ENCODE peak calls at places on chromosomes 3 and 15, in six cellular contexts. One of them, this sample, is unnamed.

GRCh38 chr3:172658344-172659245 is 52.3 kb downstream of the NCEH1 start:
- DNase-seq in GM12892: no peak
- DNase-seq in HepG2: peak; percentile 94
- DNase-seq in GM12878: no peak
- DNase-seq in K562: no peak
- DNase-seq in H1: no peak
- DNase-seq in this sample: no peak

GRCh38 chr3:158279584-158279983 is 169.7 kb downstream of the RSRC1 start:
- DNase-seq in GM12892: no peak
- DNase-seq in HepG2: no peak
- DNase-seq in GM12878: no peak
- DNase-seq in K562: no peak
- DNase-seq in H1: no peak
- DNase-seq in this sample: no peak

GRCh38 chr3:46660543-46661523 is 32.6 kb downstream of the ALS2CL start:
- DNase-seq in GM12892: no peak
- DNase-seq in HepG2: no peak
- DNase-seq in GM12878: no peak
- DNase-seq in K562: no peak
- DNase-seq in H1: peak; percentile 47
- DNase-seq in this sample: peak; percentile 5

GRCh38 chr15:52350423-52350822 is 54.8 kb upstream of the MYO5C start:
- DNase-seq in GM12892: no peak
- DNase-seq in HepG2: peak; percentile 21
- DNase-seq in GM12878: no peak
- DNase-seq in K562: no peak
- DNase-seq in H1: no peak
- DNase-seq in this sample: no peak

GRCh38 chr3:159158213-159158612 is 356.4 kb downstream of the MFSD1 start:
- DNase-seq in GM12892: no peak
- DNase-seq in HepG2: no peak
- DNase-seq in GM12878: no peak
- DNase-seq in K562: no peak
- DNase-seq in H1: no peak
- DNase-seq in this sample: no peak

GRCh38 chr3:158718490-158719170 is 13.6 kb downstream of the RARRES1 start:
- DNase-seq in GM12892: no peak
- DNase-seq in HepG2: no peak
- DNase-seq in GM12878: no peak
- DNase-seq in K562: no peak
- DNase-seq in H1: no peak
- DNase-seq in this sample: no peak

GRCh38 chr15:56568466-56569167 is 103.7 kb upstream of the MNS1 start:
- DNase-seq in GM12892: no peak
- DNase-seq in HepG2: no peak
- DNase-seq in GM12878: no peak
- DNase-seq in K562: no peak
- DNase-seq in H1: no peak
- DNase-seq in this sample: no peak

GRCh38 chr3:18201315-18201714 is 223.8 kb downstream of the SATB1 start:
- DNase-seq in GM12892: no peak
- DNase-seq in HepG2: no peak
- DNase-seq in GM12878: no peak
- DNase-seq in K562: no peak
- DNase-seq in H1: no peak
- DNase-seq in this sample: no peak

GRCh38 chr15:33649217-33649933 is 318.9 kb upstream of the CHRM5 start:
- DNase-seq in GM12892: no peak
- DNase-seq in HepG2: no peak
- DNase-seq in GM12878: no peak
- DNase-seq in K562: no peak
- DNase-seq in H1: no peak
- DNase-seq in this sample: no peak

GRCh38 chr15:95812491-95812890 is 518.0 kb upstream of the NR2F2 start:
- DNase-seq in GM12892: no peak
- DNase-seq in HepG2: no peak
- DNase-seq in GM12878: no peak
- DNase-seq in K562: no peak
- DNase-seq in H1: no peak
- DNase-seq in this sample: no peak

GRCh38 chr15:69044899-69045298 is 30.4 kb downstream of the NOX5 start:
- DNase-seq in GM12892: no peak
- DNase-seq in HepG2: no peak
- DNase-seq in GM12878: no peak
- DNase-seq in K562: no peak
- DNase-seq in H1: peak; percentile 38
- DNase-seq in this sample: no peak

GRCh38 chr3:194031867-194032635 is 103.9 kb upstream of the HES1 start:
- DNase-seq in GM12892: no peak
- DNase-seq in HepG2: no peak
- DNase-seq in GM12878: no peak
- DNase-seq in K562: no peak
- DNase-seq in H1: no peak
- DNase-seq in this sample: no peak

GRCh38 chr3:69033470-69033869 is 18.7 kb downstream of the TMF1 start:
- DNase-seq in GM12892: no peak
- DNase-seq in HepG2: no peak
- DNase-seq in GM12878: no peak
- DNase-seq in K562: no peak
- DNase-seq in H1: no peak
- DNase-seq in this sample: no peak

GRCh38 chr15:45021331-45021730 is 1.7 kb upstream of the SORD start:
- DNase-seq in GM12892: no peak
- DNase-seq in HepG2: no peak
- DNase-seq in GM12878: no peak
- DNase-seq in K562: no peak
- DNase-seq in H1: no peak
- DNase-seq in this sample: no peak

GRCh38 chr15:45026646-45027045 is 3.7 kb downstream of the SORD start:
- DNase-seq in GM12892: no peak
- DNase-seq in HepG2: no peak
- DNase-seq in GM12878: no peak
- DNase-seq in K562: peak; percentile 25
- DNase-seq in H1: no peak
- DNase-seq in this sample: no peak

GRCh38 chr15:45023659-45024320 is 795 bp downstream of the SORD start:
- DNase-seq in GM12892: no peak
- DNase-seq in HepG2: no peak
- DNase-seq in GM12878: no peak
- DNase-seq in K562: peak; percentile 32
- DNase-seq in H1: no peak
- DNase-seq in this sample: no peak

GRCh38 chr15:45027220-45027619 is 4.2 kb downstream of the SORD start:
- DNase-seq in GM12892: no peak
- DNase-seq in HepG2: no peak
- DNase-seq in GM12878: no peak
- DNase-seq in K562: peak; percentile 41
- DNase-seq in H1: no peak
- DNase-seq in this sample: no peak

GRCh38 chr15:45022871-45023658 is at the start of gene SORD:
- DNase-seq in GM12892: peak; percentile 96
- DNase-seq in HepG2: peak; percentile 86
- DNase-seq in GM12878: no peak
- DNase-seq in K562: peak; percentile 97
- DNase-seq in H1: peak; percentile 99
- DNase-seq in this sample: peak; percentile 95
- TF ChIP-seq POLR2A in GM12892: peak; percentile 58
- TF ChIP-seq POLR2A in HepG2: peak; percentile 87
- TF ChIP-seq POLR2A in GM12878: peak; percentile 78
- TF ChIP-seq POLR2A in K562: peak; percentile 75
- TF ChIP-seq POLR2A in H1: peak; percentile 84
- TF ChIP-seq POLR2A in this sample: no peak

GRCh38 chr3:42709621-42710020 is 7.0 kb upstream of the HHATL start:
- DNase-seq in GM12892: peak; percentile 5
- DNase-seq in HepG2: no peak
- DNase-seq in GM12878: no peak
- DNase-seq in K562: no peak
- DNase-seq in H1: no peak
- DNase-seq in this sample: no peak
- TF ChIP-seq TAF1 in GM12892: no peak
- TF ChIP-seq TAF1 in HepG2: no peak
- TF ChIP-seq TAF1 in GM12878: no peak
- TF ChIP-seq TAF1 in K562: no peak
- TF ChIP-seq TAF1 in H1: no peak
- TF ChIP-seq TAF1 in this sample: no peak

GRCh38 chr3:71064976-71065763 is 518.4 kb downstream of the FOXP1 start:
- DNase-seq in GM12892: no peak
- DNase-seq in HepG2: peak; percentile 45
- DNase-seq in GM12878: no peak
- DNase-seq in K562: peak; percentile 71
- DNase-seq in H1: peak; percentile 82
- DNase-seq in this sample: no peak
- TF ChIP-seq POLR2A in GM12892: no peak
- TF ChIP-seq POLR2A in HepG2: no peak
- TF ChIP-seq POLR2A in GM12878: no peak
- TF ChIP-seq POLR2A in K562: no peak
- TF ChIP-seq POLR2A in H1: no peak
- TF ChIP-seq POLR2A in this sample: no peak

GRCh38 chr3:10233988-10234387 is 14.3 kb upstream of the TATDN2 start:
- DNase-seq in GM12892: no peak
- DNase-seq in HepG2: no peak
- DNase-seq in GM12878: no peak
- DNase-seq in K562: no peak
- DNase-seq in H1: no peak
- DNase-seq in this sample: no peak

GRCh38 chr3:10235551-10235950 is 12.7 kb upstream of the TATDN2 start:
- DNase-seq in GM12892: no peak
- DNase-seq in HepG2: no peak
- DNase-seq in GM12878: no peak
- DNase-seq in K562: no peak
- DNase-seq in H1: no peak
- DNase-seq in this sample: no peak

GRCh38 chr3:10238330-10238995 is 9.8 kb upstream of the TATDN2 start:
- DNase-seq in GM12892: no peak
- DNase-seq in HepG2: no peak
- DNase-seq in GM12878: no peak
- DNase-seq in K562: peak; percentile 51
- DNase-seq in H1: no peak
- DNase-seq in this sample: no peak

GRCh38 chr3:10232138-10232537 is 16.1 kb upstream of the TATDN2 start:
- DNase-seq in GM12892: no peak
- DNase-seq in HepG2: no peak
- DNase-seq in GM12878: no peak
- DNase-seq in K562: no peak
- DNase-seq in H1: no peak
- DNase-seq in this sample: no peak

GRCh38 chr3:10234526-10235230 is 13.6 kb upstream of the TATDN2 start:
- DNase-seq in GM12892: no peak
- DNase-seq in HepG2: no peak
- DNase-seq in GM12878: no peak
- DNase-seq in K562: peak; percentile 94
- DNase-seq in H1: no peak
- DNase-seq in this sample: no peak
- TF ChIP-seq TAF1 in GM12892: no peak
- TF ChIP-seq TAF1 in HepG2: no peak
- TF ChIP-seq TAF1 in GM12878: no peak
- TF ChIP-seq TAF1 in K562: no peak
- TF ChIP-seq TAF1 in H1: no peak
- TF ChIP-seq TAF1 in this sample: no peak

GRCh38 chr15:64891546-64891945 is 20.2 kb upstream of the ANKDD1A start:
- DNase-seq in GM12892: no peak
- DNase-seq in HepG2: no peak
- DNase-seq in GM12878: peak; percentile 23
- DNase-seq in K562: no peak
- DNase-seq in H1: no peak
- DNase-seq in this sample: no peak

GRCh38 chr15:64894395-64895056 is 17.2 kb upstream of the ANKDD1A start:
- DNase-seq in GM12892: peak; percentile 69
- DNase-seq in HepG2: no peak
- DNase-seq in GM12878: peak; percentile 76
- DNase-seq in K562: no peak
- DNase-seq in H1: peak; percentile 69
- DNase-seq in this sample: peak; percentile 59

GRCh38 chr15:64895285-64896065 is 16.2 kb upstream of the ANKDD1A start:
- DNase-seq in GM12892: no peak
- DNase-seq in HepG2: no peak
- DNase-seq in GM12878: peak; percentile 77
- DNase-seq in K562: no peak
- DNase-seq in H1: no peak
- DNase-seq in this sample: peak; percentile 49

GRCh38 chr15:64892850-64893403 is 18.8 kb upstream of the ANKDD1A start:
- DNase-seq in GM12892: no peak
- DNase-seq in HepG2: no peak
- DNase-seq in GM12878: peak; percentile 45
- DNase-seq in K562: no peak
- DNase-seq in H1: no peak
- DNase-seq in this sample: no peak

DNA sequence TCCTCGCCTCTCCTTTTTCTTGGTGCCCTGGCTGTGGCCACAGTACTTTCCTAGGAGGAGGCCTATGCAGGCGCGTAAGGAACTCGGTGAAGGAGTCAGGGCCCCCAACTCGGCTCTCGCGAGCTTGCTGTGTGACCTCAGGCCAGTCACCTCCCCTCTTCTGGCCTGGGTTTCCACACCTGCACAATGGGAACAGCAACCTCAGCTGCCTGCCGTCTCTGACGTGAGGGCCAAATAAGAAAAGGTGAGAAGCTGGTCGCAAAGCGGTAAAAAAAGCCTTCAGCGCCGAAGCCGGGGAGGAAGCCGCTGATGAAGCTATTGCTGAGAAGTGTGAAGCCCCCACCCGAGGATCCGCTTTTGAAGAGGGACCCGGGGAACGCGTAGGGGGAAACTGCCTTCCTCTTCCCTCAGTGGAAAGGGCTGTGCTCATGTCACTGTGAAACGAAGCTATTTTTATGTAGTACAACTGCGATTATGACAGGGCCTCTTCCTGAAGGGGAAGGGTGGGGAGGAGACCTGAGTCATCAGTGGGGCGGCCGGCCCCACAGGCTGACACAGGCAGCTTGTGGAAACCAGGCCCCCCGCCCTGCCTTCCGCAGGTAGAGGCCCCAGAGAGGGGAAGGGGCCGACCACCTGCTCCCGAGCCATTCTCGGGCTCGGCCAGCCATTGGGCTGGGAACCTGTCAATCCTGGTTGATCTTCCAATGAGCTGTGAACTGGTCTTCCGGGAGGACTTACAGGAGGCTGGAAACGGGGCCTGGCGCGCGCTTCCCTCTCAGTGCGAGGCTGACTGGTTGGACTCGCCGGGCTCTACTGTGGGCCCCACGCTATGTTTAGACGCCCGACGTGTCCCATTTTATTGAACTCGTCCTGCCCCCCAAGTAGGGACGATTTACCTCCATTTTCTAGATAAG is 18.0 kb upstream of the ANKDD1A start:
- DNase-seq in GM12892: peak; percentile 84
- DNase-seq in HepG2: peak; percentile 79
- DNase-seq in GM12878: peak; percentile 99
- DNase-seq in K562: peak; percentile 89
- DNase-seq in H1: peak; percentile 96
- DNase-seq in this sample: peak; percentile 78
- TF ChIP-seq POLR2A in GM12892: peak; percentile 83
- TF ChIP-seq POLR2A in HepG2: no peak
- TF ChIP-seq POLR2A in GM12878: peak; percentile 86
- TF ChIP-seq POLR2A in K562: peak; percentile 55
- TF ChIP-seq POLR2A in H1: no peak
- TF ChIP-seq POLR2A in this sample: peak; percentile 74

GRCh38 chr3:170079466-170080165 is 41.8 kb downstream of the GPR160 start:
- DNase-seq in GM12892: no peak
- DNase-seq in HepG2: peak; percentile 74
- DNase-seq in GM12878: no peak
- DNase-seq in K562: no peak
- DNase-seq in H1: no peak
- DNase-seq in this sample: no peak
- TF ChIP-seq TAF1 in GM12892: no peak
- TF ChIP-seq TAF1 in HepG2: no peak
- TF ChIP-seq TAF1 in GM12878: no peak
- TF ChIP-seq TAF1 in K562: no peak
- TF ChIP-seq TAF1 in H1: no peak
- TF ChIP-seq TAF1 in this sample: no peak

GRCh38 chr3:188780188-188781147 is 391.3 kb upstream of the TPRG1 start:
- DNase-seq in GM12892: no peak
- DNase-seq in HepG2: peak; percentile 4
- DNase-seq in GM12878: no peak
- DNase-seq in K562: no peak
- DNase-seq in H1: no peak
- DNase-seq in this sample: no peak
- TF ChIP-seq POLR2A in GM12892: no peak
- TF ChIP-seq POLR2A in HepG2: no peak
- TF ChIP-seq POLR2A in GM12878: no peak
- TF ChIP-seq POLR2A in K562: no peak
- TF ChIP-seq POLR2A in H1: no peak
- TF ChIP-seq POLR2A in this sample: no peak

This sample was measured in GM12891.